ENCODE peak calls at places on chromosome 18, in four cellular contexts. O, E, I and C are unnamed samples.
A peak's percentile ranks its signal among the peaks of the same experiment; 100 is the strongest.

GRCh38 chr18:45374878-45375630 is 240.2 kb upstream of the SLC14A2 start:
- DNase-seq in O (no peak), E (no peak), I (peak; percentile 56), C (no peak)

GRCh38 chr18:22441638-22442037 is 23.9 kb upstream of the CTAGE1 start:
- DNase-seq in O (no peak), E (no peak), I (no peak), C (no peak)

GRCh38 chr18:45628979-45629958 is 14.0 kb downstream of the SLC14A2 start:
- DNase-seq in O (peak; percentile 46), E (peak; percentile 9), I (peak; percentile 54), C (no peak)

GRCh38 chr18:40072761-40073160 is 1882.3 kb upstream of the PIK3C3 start:
- DNase-seq in O (no peak), E (no peak), I (no peak), C (no peak)

GRCh38 chr18:62183578-62184195 is 3.2 kb downstream of the PIGN start:
- DNase-seq in O (peak; percentile 78), E (peak; percentile 36), I (peak; percentile 57), C (no peak)

GRCh38 chr18:9475643-9476580 is 599 bp downstream of the RALBP1 start:
- DNase-seq in O (peak; percentile 60), E (peak; percentile 16), I (no peak), C (no peak)

GRCh38 chr18:26746284-26747130 is 119.0 kb downstream of the AQP4 start:
- DNase-seq in O (peak; percentile 48), E (peak; percentile 30), I (peak; percentile 58), C (no peak)

GRCh38 chr18:79572848-79573451 is 106.7 kb upstream of the CTDP1 start:
- DNase-seq in O (no peak), E (no peak), I (no peak), C (no peak)

GRCh38 chr18:50447952-50448351 is 73.1 kb downstream of the SKA1 start:
- DNase-seq in O (no peak), E (no peak), I (no peak), C (no peak)

GRCh38 chr18:3250237-3251107 is 2.9 kb downstream of the MYL12A start:
- DNase-seq in O (peak; percentile 85), E (peak; percentile 67), I (peak; percentile 74), C (no peak)

GRCh38 chr18:13425357-13426095 is 207.0 kb downstream of the LDLRAD4 start:
- DNase-seq in O (no peak), E (no peak), I (peak; percentile 33), C (no peak)

GRCh38 chr18:33666915-33667314 is 88.9 kb downstream of the ASXL3 start:
- DNase-seq in O (no peak), E (no peak), I (no peak), C (no peak)

GRCh38 chr18:44679912-44680270 is 797 bp upstream of the SETBP1 start:
- DNase-seq in O (peak; percentile 60), E (peak; percentile 65), I (peak; percentile 56), C (no peak)

GRCh38 chr18:49875783-49876182 is 62.5 kb upstream of the ACAA2 start:
- DNase-seq in O (no peak), E (no peak), I (no peak), C (no peak)

GRCh38 chr18:55405655-55406373 is 182.2 kb downstream of the TCF4 start:
- DNase-seq in O (peak; percentile 99), E (peak; percentile 89), I (peak; percentile 94), C (no peak)

GRCh38 chr18:24463233-24463775 is 2.9 kb downstream of the HRH4 start:
- DNase-seq in O (no peak), E (no peak), I (no peak), C (no peak)

GRCh38 chr18:74942319-74942910 is 266.5 kb downstream of the PTGR3 start:
- DNase-seq in O (no peak), E (no peak), I (no peak), C (no peak)

GRCh38 chr18:45167109-45167551 is 448.1 kb upstream of the SLC14A2 start:
- DNase-seq in O (no peak), E (no peak), I (peak; percentile 88), C (no peak)

GRCh38 chr18:70276416-70277145 is 12.3 kb upstream of the SOCS6 start:
- DNase-seq in O (no peak), E (no peak), I (no peak), C (no peak)

GRCh38 chr18:77054288-77054605 is 78.3 kb downstream of the MBP start:
- DNase-seq in O (no peak), E (no peak), I (no peak), C (no peak)

GRCh38 chr18:8754995-8755955 is 49.9 kb downstream of the MTCL1 start:
- DNase-seq in O (no peak), E (no peak), I (peak; percentile 87), C (no peak)

GRCh38 chr18:50694147-50694546 is 125.7 kb downstream of the MRO start:
- DNase-seq in O (no peak), E (no peak), I (no peak), C (no peak)

GRCh38 chr18:80183273-80184050 is 63.9 kb downstream of the PARD6G start:
- DNase-seq in O (no peak), E (no peak), I (peak; percentile 26), C (no peak)

GRCh38 chr18:3704556-3705162 is 254.7 kb downstream of the TGIF1 start:
- DNase-seq in O (peak; percentile 36), E (no peak), I (peak; percentile 42), C (no peak)

GRCh38 chr18:60372141-60372540 is 434 bp downstream of the MC4R start:
- DNase-seq in O (no peak), E (no peak), I (no peak), C (no peak)

GRCh38 chr18:29123706-29124530 is 947.0 kb upstream of the CDH2 start:
- DNase-seq in O (peak; percentile 39), E (no peak), I (peak; percentile 8), C (no peak)

GRCh38 chr18:75125359-75126331 is 83.3 kb downstream of the PTGR3 start:
- DNase-seq in O (no peak), E (no peak), I (no peak), C (no peak)

GRCh38 chr18:11320981-11321380 is 171.6 kb upstream of the PIEZO2 start:
- DNase-seq in O (peak; percentile 62), E (peak; percentile 83), I (peak; percentile 96), C (no peak)

GRCh38 chr18:78776151-78776550 is 203.5 kb upstream of the SALL3 start:
- DNase-seq in O (no peak), E (no peak), I (no peak), C (no peak)

GRCh38 chr18:2570772-2571199 is 519 bp downstream of the METTL4 start:
- DNase-seq in O (peak; percentile 79), E (peak; percentile 63), I (peak; percentile 64), C (no peak)

GRCh38 chr18:13800505-13801259 is 23.3 kb upstream of the MC5R start:
- DNase-seq in O (peak; percentile 48), E (peak; percentile 9), I (peak; percentile 55), C (no peak)

GRCh38 chr18:11957636-11958035 is 23.7 kb upstream of the IMPA2 start:
- DNase-seq in O (no peak), E (no peak), I (peak; percentile 23), C (no peak)

GRCh38 chr18:75208836-75209128 is 157 bp downstream of the PTGR3 start:
- DNase-seq in O (no peak), E (no peak), I (no peak), C (no peak)

GRCh38 chr18:1361931-1362330 is 457.3 kb downstream of the ADCYAP1 start:
- DNase-seq in O (no peak), E (no peak), I (peak; percentile 16), C (no peak)

GRCh38 chr18:63213331-63213900 is 106.2 kb downstream of the BCL2 start:
- DNase-seq in O (peak; percentile 47), E (no peak), I (no peak), C (no peak)

GRCh38 chr18:50880108-50880465 is 1.2 kb downstream of the ME2 start:
- DNase-seq in O (peak; percentile 5), E (no peak), I (no peak), C (no peak)

GRCh38 chr18:62979172-62979571 is 263.8 kb downstream of the PHLPP1 start:
- DNase-seq in O (peak; percentile 76), E (peak; percentile 86), I (peak; percentile 82), C (no peak)